ENCODE peak calls at places on chromosomes 4 and X, in six cellular contexts. E, H, K, Q, F and R are unnamed samples.
A peak's percentile ranks its signal among the peaks of the same experiment; 100 is the strongest.

GRCh38 chrX:139932077-139932900 is 564 bp downstream of the ATP11C start:
- DNase-seq in E (peak; percentile 43), H (peak; percentile 26), K (peak; percentile 20), Q (peak; percentile 17), F (peak; percentile 73), R (peak; percentile 59)

GRCh38 chr4:16573744-16574143 is 324.7 kb downstream of the LDB2 start:
- DNase-seq in E (no peak), H (peak; percentile 83), K (peak; percentile 87), Q (no peak), F (no peak), R (peak; percentile 68)

GRCh38 chrX:111869639-111870034 is 6.3 kb upstream of the TRPC5OS start:
- DNase-seq in E (peak; percentile 28), H (peak; percentile 63), K (peak; percentile 4), Q (peak; percentile 17), F (no peak), R (no peak)

GRCh38 chr4:11368701-11369115 is 60.0 kb downstream of the HS3ST1 start:
- DNase-seq in E (no peak), H (no peak), K (no peak), Q (no peak), F (no peak), R (no peak)

GRCh38 chr4:948101-948935 is 16.1 kb downstream of the TMEM175 start:
- DNase-seq in E (peak; percentile 47), H (no peak), K (no peak), Q (no peak), F (peak; percentile 58), R (no peak)

GRCh38 chr4:134408897-134409296 is 207.3 kb upstream of the PABPC4L start:
- DNase-seq in E (no peak), H (no peak), K (no peak), Q (no peak), F (no peak), R (no peak)

GRCh38 chrX:136453771-136454170 is 34.0 kb upstream of the BRS3 start:
- DNase-seq in E (no peak), H (no peak), K (no peak), Q (peak; percentile 22), F (no peak), R (no peak)

GRCh38 chr4:183434264-183435045 is 10.0 kb upstream of the CDKN2AIP start:
- DNase-seq in E (no peak), H (no peak), K (no peak), Q (no peak), F (no peak), R (peak; percentile 9)

GRCh38 chr4:183099537-183100297 is 660 bp downstream of the WWC2 start:
- DNase-seq in E (peak; percentile 29), H (no peak), K (no peak), Q (peak; percentile 12), F (peak; percentile 74), R (peak; percentile 68)

GRCh38 chrX:48972214-48973164 is 845 bp upstream of the KCND1 start:
- DNase-seq in E (peak; percentile 40), H (peak; percentile 41), K (peak; percentile 62), Q (no peak), F (no peak), R (no peak)

GRCh38 chr4:115360441-115360840 is 247.0 kb upstream of the NDST4 start:
- DNase-seq in E (no peak), H (no peak), K (no peak), Q (no peak), F (no peak), R (no peak)

GRCh38 chrX:49922291-49923241 is at the start of gene CLCN5:
- DNase-seq in E (peak; percentile 97), H (peak; percentile 91), K (peak; percentile 88), Q (peak; percentile 93), F (peak; percentile 98), R (peak; percentile 97)

GRCh38 chr4:127224556-127224955 is 408.2 kb upstream of the INTU start:
- DNase-seq in E (no peak), H (no peak), K (no peak), Q (no peak), F (no peak), R (no peak)

GRCh38 chr4:103095080-103095479 is 4.6 kb downstream of the BDH2 start:
- DNase-seq in E (no peak), H (no peak), K (no peak), Q (no peak), F (no peak), R (no peak)

GRCh38 chr4:8159522-8160232 is 1.1 kb upstream of the ABLIM2 start:
- DNase-seq in E (no peak), H (no peak), K (no peak), Q (no peak), F (no peak), R (no peak)
- H3K27ac ChIP-seq in E (no peak overlapping the region), H (no peak overlapping the region), K (peak overlapping the region; percentile 87), Q (peak overlapping the region; percentile 59), F (peak overlapping the region; percentile 81), R (no peak overlapping the region)

GRCh38 chr4:82425478-82425877 is 4.8 kb downstream of the HNRNPDL start:
- DNase-seq in E (no peak), H (no peak), K (no peak), Q (no peak), F (no peak), R (no peak)

GRCh38 chr4:82421796-82422560 is 8.3 kb downstream of the HNRNPDL start:
- DNase-seq in E (no peak), H (no peak), K (no peak), Q (no peak), F (no peak), R (no peak)

GRCh38 chr4:82422616-82423015 is 7.6 kb downstream of the HNRNPDL start:
- DNase-seq in E (no peak), H (no peak), K (no peak), Q (no peak), F (no peak), R (no peak)

GRCh38 chr4:82419451-82419850 is 10.8 kb downstream of the HNRNPDL start:
- DNase-seq in E (no peak), H (no peak), K (no peak), Q (no peak), F (no peak), R (no peak)

GRCh38 chr4:82423245-82424054 is 6.8 kb downstream of the HNRNPDL start:
- DNase-seq in E (no peak), H (peak; percentile 69), K (no peak), Q (no peak), F (no peak), R (no peak)
- TF ChIP-seq POLR2A in E (no peak), H (peak; percentile 67), K (no peak), Q (no peak), F (no peak), R (no peak)

GRCh38 chrX:23729214-23729613 is 13.9 kb downstream of the ACOT9 start:
- DNase-seq in E (no peak), H (no peak), K (no peak), Q (no peak), F (no peak), R (no peak)
- H3K27ac ChIP-seq in E (no peak overlapping the region), H (no peak overlapping the region), K (no peak overlapping the region), Q (no peak overlapping the region), F (no peak overlapping the region), R (no peak overlapping the region)

DNA sequence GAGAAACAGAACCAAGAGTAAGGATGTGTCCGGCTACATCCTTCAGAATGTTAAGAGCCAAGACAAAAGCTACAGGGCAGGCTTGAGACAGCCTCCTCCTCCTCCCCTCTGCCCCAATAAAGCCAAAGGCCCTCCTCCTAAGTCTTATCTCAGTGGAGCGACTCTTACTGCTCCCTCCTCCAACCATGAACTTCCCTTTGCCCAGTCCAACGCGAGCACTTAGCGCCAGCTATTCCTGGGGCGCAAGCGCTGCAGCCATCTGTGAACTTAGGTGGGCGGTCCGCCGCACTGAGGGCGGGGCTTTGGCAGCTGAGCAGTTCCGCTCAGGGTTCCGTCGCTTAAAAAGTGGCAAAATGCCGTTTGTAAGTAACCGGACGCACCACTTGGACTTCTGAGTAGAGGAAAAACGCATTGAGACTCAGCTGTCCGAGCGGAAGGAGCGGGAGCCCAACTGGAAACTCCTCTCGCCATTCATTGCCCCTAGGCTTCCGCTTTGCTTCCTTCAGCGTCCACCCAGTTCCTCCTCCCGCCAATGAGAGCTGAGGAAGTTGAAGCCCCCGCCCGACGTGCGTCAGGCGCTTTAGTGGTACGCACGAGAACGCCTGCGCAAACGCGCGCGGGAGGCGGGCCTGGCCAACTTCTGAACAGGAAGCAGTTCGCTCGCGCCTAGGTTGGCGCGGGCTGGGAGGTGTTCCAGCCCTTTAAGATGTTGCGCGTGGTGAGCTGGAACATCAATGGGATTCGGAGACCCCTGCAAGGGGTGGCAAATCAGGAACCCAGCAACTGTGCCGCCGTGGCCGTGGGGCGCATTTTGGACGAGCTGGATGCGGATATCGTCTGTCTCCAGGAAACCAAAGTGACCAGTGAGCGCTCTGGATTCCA is at the start of gene APEX2:
- DNase-seq in E (peak; percentile 89), H (peak; percentile 91), K (peak; percentile 76), Q (peak; percentile 87), F (peak; percentile 96), R (peak; percentile 92)
- TF ChIP-seq POLR2A in E (peak; percentile 22), H (peak; percentile 85), K (peak; percentile 51), Q (peak; percentile 71), F (peak; percentile 66), R (peak; percentile 74)

DNA sequence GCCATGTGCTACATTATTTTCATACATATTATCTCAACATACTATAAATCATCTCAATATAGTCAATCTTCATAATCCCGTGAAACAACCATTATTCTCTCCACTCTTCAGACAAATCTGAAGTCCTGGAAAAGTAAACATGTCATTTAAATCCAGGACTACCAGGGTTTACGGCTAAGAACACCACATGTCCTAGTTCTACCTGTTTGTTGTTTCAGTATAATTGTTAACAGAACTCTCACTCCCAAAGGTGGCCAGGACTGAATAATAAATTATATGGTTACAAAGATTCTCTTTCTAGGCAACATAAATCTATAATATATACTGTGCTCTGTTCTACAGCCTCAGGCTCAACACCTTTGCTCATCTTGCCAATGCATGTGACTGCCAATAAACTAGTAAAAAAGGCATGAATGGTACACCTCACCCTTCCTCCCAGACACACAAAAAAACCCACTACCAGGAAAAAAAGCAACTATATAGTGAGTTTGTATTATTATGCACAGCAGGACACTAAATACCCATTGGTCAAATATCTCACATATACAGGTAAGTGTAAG is 20.1 kb downstream of the EIF4E start:
- DNase-seq in E (no peak), H (no peak), K (no peak), Q (no peak), F (no peak), R (no peak)
- H3K27ac ChIP-seq in E (no peak overlapping the region), H (no peak overlapping the region), K (no peak overlapping the region), Q (no peak overlapping the region), F (no peak overlapping the region), R (no peak overlapping the region)